ENCODE peak calls at places on chromosomes 11 and 22, in four cellular contexts. L, J, O and E are unnamed samples.

GRCh38 chr11:111291764-111292163 is 6.6 kb upstream of the POU2AF3 start:
- DNase-seq in L (no peak), J (no peak), O (no peak), E (no peak)

GRCh38 chr22:46815896-46816721 is 53.7 kb downstream of the TBC1D22A start:
- DNase-seq in L (no peak), J (no peak), O (no peak), E (no peak)

GRCh38 chr11:18196532-18196931 is 23.9 kb downstream of the MRGPRX4 start:
- DNase-seq in L (no peak), J (no peak), O (no peak), E (no peak)

GRCh38 chr11:67484847-67485311 is 2.1 kb downstream of the AIP start:
- DNase-seq in L (no peak), J (peak), O (no peak), E (no peak)

GRCh38 chr11:121486054-121486453 is 33.3 kb upstream of the SORL1-AS1 start:
- DNase-seq in L (no peak), J (no peak), O (no peak), E (no peak)

GRCh38 chr22:23147632-23148387 is 2.5 kb downstream of the RAB36 start:
- DNase-seq in L (no peak), J (no peak), O (no peak), E (no peak)

GRCh38 chr22:30286813-30287625 is 2.3 kb downstream of the CASTOR1 start:
- DNase-seq in L (peak), J (peak), O (no peak), E (peak)

GRCh38 chr22:20062766-20063083 is 17.3 kb upstream of the DGCR8 start:
- DNase-seq in L (no peak), J (no peak), O (no peak), E (no peak)

GRCh38 chr11:20669833-20670684 is 673 bp downstream of the NELL1 start:
- DNase-seq in L (no peak), J (no peak), O (no peak), E (no peak)

GRCh38 chr11:73019996-73020395 is 122.1 kb downstream of the FCHSD2 start:
- DNase-seq in L (no peak), J (no peak), O (no peak), E (no peak)

GRCh38 chr22:31615481-31615840 is 46.6 kb downstream of the PISD start:
- DNase-seq in L (no peak), J (no peak), O (no peak), E (no peak)

GRCh38 chr11:99275521-99275920 is 254.8 kb downstream of the CNTN5 start:
- DNase-seq in L (peak), J (no peak), O (no peak), E (no peak)

GRCh38 chr11:13076961-13077360 is 67.8 kb downstream of the RASSF10 start:
- DNase-seq in L (no peak), J (no peak), O (no peak), E (no peak)

GRCh38 chr11:116384407-116384806 is 388.4 kb downstream of the BUD13 start:
- DNase-seq in L (no peak), J (no peak), O (no peak), E (no peak)

GRCh38 chr11:10996678-10997077 is 138.8 kb upstream of the ZBED5 start:
- DNase-seq in L (no peak), J (no peak), O (no peak), E (no peak)